ENCODE peak calls at places on chromosomes 11 and 22, in nine cellular contexts. Y is AG10803, R is T-cell, U is COR-L47, Q is skeletal muscle cell, Z is GDM1, G is sciatic nerve, H is cardiac fibroblast, L is AML-193. M is an unnamed sample.

GRCh38 chr11:8227156-8228152 is 36.2 kb downstream of the LMO1 start:
- DNase-seq in Y (no peak), R (no peak), U (no peak), Q (no peak), Z (no peak), G (no peak), H (peak; percentile 5), L (no peak), M (no peak)

GRCh38 chr11:2369896-2370295 is 7.2 kb upstream of the CD81 start:
- DNase-seq in Y (no peak), R (no peak), U (no peak), Q (no peak), Z (no peak), G (peak; percentile 50), H (no peak), L (no peak), M (no peak)

GRCh38 chr11:114052160-114052559 is 7.4 kb upstream of the ZBTB16 start:
- DNase-seq in Y (no peak), R (no peak), U (no peak), Q (no peak), Z (no peak), G (no peak), H (no peak), L (no peak), M (no peak)

GRCh38 chr22:37144180-37144554 is 5.5 kb downstream of the IL2RB start:
- DNase-seq in Y (no peak), R (no peak), U (no peak), Q (no peak), Z (no peak), G (no peak), H (no peak), L (no peak), M (no peak)

GRCh38 chr22:19182472-19183157 is 4.1 kb upstream of the SLC25A1 start:
- DNase-seq in Y (no peak), R (no peak), U (no peak), Q (no peak), Z (no peak), G (no peak), H (no peak), L (no peak), M (no peak)

GRCh38 chr11:35247863-35248262 is 108.9 kb downstream of the CD44 start:
- DNase-seq in Y (no peak), R (peak; percentile 36), U (no peak), Q (no peak), Z (no peak), G (no peak), H (no peak), L (no peak), M (no peak)

GRCh38 chr11:798093-798713 is at the start of gene SLC25A22:
- DNase-seq in Y (peak; percentile 62), R (peak; percentile 65), U (peak; percentile 73), Q (no peak), Z (peak; percentile 77), G (peak; percentile 86), H (peak; percentile 67), L (peak; percentile 66), M (peak; percentile 76)

GRCh38 chr11:65571940-65572339 is 398 bp upstream of the FAM89B start:
- DNase-seq in Y (no peak), R (no peak), U (peak; percentile 71), Q (no peak), Z (no peak), G (no peak), H (peak; percentile 54), L (peak; percentile 26), M (no peak)

GRCh38 chr22:37546436-37547248 is 13.6 kb upstream of the CDC42EP1 start:
- DNase-seq in Y (peak; percentile 84), R (no peak), U (no peak), Q (peak; percentile 73), Z (no peak), G (no peak), H (peak; percentile 84), L (no peak), M (peak; percentile 98)

GRCh38 chr11:11463397-11463796 is 110.3 kb upstream of the CSNK2A3 start:
- DNase-seq in Y (peak; percentile 19), R (no peak), U (no peak), Q (peak; percentile 45), Z (no peak), G (no peak), H (no peak), L (no peak), M (peak; percentile 95)

GRCh38 chr11:60334005-60334620 is 7.1 kb downstream of the MS4A6E start:
- DNase-seq in Y (peak; percentile 27), R (peak; percentile 34), U (no peak), Q (no peak), Z (peak; percentile 58), G (peak; percentile 73), H (peak; percentile 68), L (peak; percentile 47), M (peak; percentile 58)